ENCODE peak calls at places on chromosomes 4 and X, in eight cellular contexts. L is suprapubic skin, H is thyroid gland, B is testis, V is uterus, T is esophagus squamous epithelium, U is prostate gland, D is upper lobe of left lung. Q is an unnamed sample.

GRCh38 chr4:154626793-154627484 is 14.5 kb upstream of the FGG start:
- DNase-seq in L (peak), H (peak), B (peak), V (peak), T (no peak), U (peak), D (peak), Q (no peak)

GRCh38 chr4:14520171-14520570 is 482.1 kb upstream of the CPEB2 start:
- DNase-seq in L (no peak), H (no peak), B (no peak), V (no peak), T (no peak), U (no peak), D (no peak), Q (no peak)

GRCh38 chrX:118496763-118497079 is 1.1 kb downstream of the DOCK11 start:
- DNase-seq in L (no peak), H (no peak), B (no peak), V (no peak), T (no peak), U (no peak), D (no peak), Q (no peak)

GRCh38 chrX:104564335-104564734 is 1.7 kb upstream of the IL1RAPL2 start:
- DNase-seq in L (no peak), H (no peak), B (no peak), V (no peak), T (no peak), U (no peak), D (no peak), Q (no peak)

GRCh38 chrX:123422875-123423274 is 238.8 kb downstream of the GRIA3 start:
- DNase-seq in L (no peak), H (no peak), B (peak), V (no peak), T (no peak), U (no peak), D (no peak), Q (no peak)

GRCh38 chrX:45715787-45716186 is 515.1 kb upstream of the DIPK2B start:
- DNase-seq in L (no peak), H (peak), B (no peak), V (no peak), T (no peak), U (no peak), D (no peak), Q (no peak)

GRCh38 chr4:153119626-153120025 is 84.6 kb upstream of the TRIM2 start:
- DNase-seq in L (no peak), H (no peak), B (no peak), V (no peak), T (no peak), U (no peak), D (no peak), Q (peak)

GRCh38 chrX:131907488-131908314 is 115.4 kb upstream of the STK26 start:
- DNase-seq in L (no peak), H (no peak), B (no peak), V (no peak), T (no peak), U (no peak), D (peak), Q (no peak)

GRCh38 chrX:153878969-153879653 is 6.9 kb downstream of the L1CAM start:
- DNase-seq in L (no peak), H (no peak), B (no peak), V (no peak), T (no peak), U (no peak), D (no peak), Q (no peak)

GRCh38 chrX:79081895-79082512 is 62.5 kb upstream of the GPR174 start:
- DNase-seq in L (no peak), H (peak), B (no peak), V (no peak), T (no peak), U (no peak), D (no peak), Q (no peak)

GRCh38 chr4:156456830-156457229 is 503.2 kb upstream of the CTSO start:
- DNase-seq in L (no peak), H (no peak), B (no peak), V (no peak), T (no peak), U (no peak), D (no peak), Q (no peak)
- TF ChIP-seq POLR2A in L (no peak), H (no peak), B (no peak), V (no peak), T (no peak), U (no peak), D (no peak), Q (no peak)

DNA sequence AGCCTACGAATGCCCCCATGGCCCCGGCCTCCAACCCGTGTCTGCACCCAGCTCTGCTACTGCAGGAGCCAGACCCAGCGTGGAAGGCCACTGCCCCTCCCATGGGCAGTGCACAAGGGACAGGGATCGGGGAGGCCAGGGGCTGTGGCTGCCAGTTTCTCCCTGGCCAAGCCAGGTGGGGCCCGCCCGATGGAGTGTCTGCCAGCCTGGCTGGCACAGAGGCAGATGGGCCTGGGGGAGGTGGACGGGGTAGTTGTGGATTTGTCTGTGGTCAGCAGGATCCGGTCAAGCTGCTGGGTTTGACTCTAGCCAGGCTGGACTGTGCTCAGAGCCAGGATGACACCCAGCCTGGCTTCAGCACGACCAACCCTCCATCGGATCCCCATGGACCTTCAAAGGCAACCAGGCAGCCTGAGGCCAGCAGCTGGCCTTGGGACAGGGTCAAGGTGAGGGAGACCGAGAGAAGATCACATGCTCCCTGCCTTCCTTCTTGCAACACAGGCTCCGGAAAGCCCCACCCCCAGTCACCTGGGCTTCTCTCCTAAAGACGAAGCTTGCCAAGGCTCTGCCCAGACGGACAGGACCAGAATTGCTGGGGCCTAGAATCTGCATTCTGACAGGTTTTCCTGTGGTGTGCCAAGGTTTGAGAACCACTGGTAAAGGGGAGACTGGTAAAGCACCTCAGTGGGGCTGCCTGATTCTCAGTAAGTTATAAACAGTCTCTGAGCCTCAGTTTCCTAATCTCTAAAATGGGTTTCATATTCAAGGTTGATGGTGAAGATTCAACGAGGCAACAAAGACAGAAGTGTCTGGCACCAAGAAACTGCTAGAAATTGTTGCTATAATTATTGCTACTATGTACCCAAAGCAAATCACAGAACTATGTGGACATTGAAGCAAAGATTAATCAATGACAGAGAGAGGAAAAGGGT is 78.6 kb downstream of the PPP2R2C start:
- DNase-seq in L (no peak), H (no peak), B (no peak), V (no peak), T (no peak), U (no peak), D (peak), Q (no peak)
- H3K27ac ChIP-seq in L (no peak), H (no peak), B (no peak), V (no peak), T (peak), U (no peak), D (no peak), Q (no peak)

GRCh38 chrX:39953879-39954278 is 143.9 kb downstream of the BCOR start:
- DNase-seq in L (no peak), H (peak), B (no peak), V (no peak), T (no peak), U (peak), D (peak), Q (no peak)
- TF ChIP-seq POLR2A in L (no peak), H (peak), B (no peak), V (no peak), T (no peak), U (no peak), D (no peak), Q (no peak)

DNA sequence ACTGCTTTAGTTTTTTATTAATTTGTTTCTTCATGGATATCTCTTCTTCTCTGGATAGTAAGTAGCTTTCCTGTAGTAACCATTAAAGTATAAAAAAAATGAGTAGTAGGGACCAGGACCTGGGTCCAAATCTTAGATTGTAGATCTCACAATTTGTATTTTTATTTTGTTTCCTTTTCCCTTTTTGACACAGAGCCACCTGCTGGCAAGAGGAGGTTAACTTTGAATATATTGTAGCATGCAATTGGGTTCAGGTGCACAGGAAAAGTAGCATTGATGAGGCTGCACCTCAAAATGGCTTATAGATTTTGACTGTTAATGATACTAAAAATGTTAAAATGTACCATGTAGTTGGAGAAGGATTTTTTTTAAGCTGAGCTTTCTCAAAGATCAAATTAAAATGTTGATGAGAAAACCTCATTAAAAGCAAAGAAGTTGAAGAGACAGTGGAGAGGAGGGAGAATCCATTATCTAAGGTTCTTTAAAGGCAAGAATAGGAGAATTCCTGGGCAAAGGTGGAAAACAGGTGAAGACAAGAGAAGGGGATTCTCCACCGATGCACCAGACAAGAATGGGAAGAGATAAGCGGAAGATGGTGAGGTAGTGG is 48.3 kb upstream of the HPGDS start:
- DNase-seq in L (no peak), H (no peak), B (peak), V (no peak), T (no peak), U (peak), D (no peak), Q (no peak)
- H3K27ac ChIP-seq in L (no peak), H (no peak), B (no peak), V (no peak), T (no peak), U (no peak), D (no peak), Q (no peak)

GRCh38 chr4:20251796-20252655 is at the start of gene SLIT2:
- DNase-seq in L (peak), H (peak), B (peak), V (peak), T (no peak), U (peak), D (peak), Q (no peak)
- TF ChIP-seq POLR2A in L (peak), H (peak), B (peak), V (peak), T (peak), U (peak), D (peak), Q (peak)

Q was measured in vagina.